ENCODE peak calls at places on chromosomes 2 and 18, in six cellular contexts. G is A549, W is left lung, U is mucosa of descending colon, O is heart right ventricle, J is adipocyte. P is an unnamed sample.

GRCh38 chr2:215275819-215276218 is 36.0 kb upstream of the ATIC start:
- DNase-seq in G (no peak), W (no peak), U (no peak), O (no peak), J (no peak), P (no peak)

GRCh38 chr18:23719634-23720201 is 30.5 kb downstream of the LAMA3 start:
- DNase-seq in G (peak; percentile 95), W (no peak), U (no peak), O (no peak), J (peak; percentile 86), P (peak; percentile 98)

GRCh38 chr18:13464432-13465125 is 246.0 kb downstream of the LDLRAD4 start:
- DNase-seq in G (no peak), W (peak; percentile 90), U (peak; percentile 50), O (peak; percentile 68), J (no peak), P (no peak)

GRCh38 chr2:217066510-217067270 is 206.8 kb upstream of the TNP1 start:
- DNase-seq in G (peak; percentile 62), W (peak; percentile 70), U (no peak), O (no peak), J (no peak), P (peak; percentile 45)

GRCh38 chr2:25238920-25239319 is 70.5 kb upstream of the POMC start:
- DNase-seq in G (no peak), W (no peak), U (no peak), O (no peak), J (no peak), P (no peak)

GRCh38 chr2:10412380-10412779 is 35.7 kb downstream of the ODC1 start:
- DNase-seq in G (peak; percentile 65), W (no peak), U (peak; percentile 65), O (no peak), J (no peak), P (peak; percentile 46)

GRCh38 chr2:149037851-149038250 is 648 bp upstream of the LYPD6B start:
- DNase-seq in G (no peak), W (no peak), U (no peak), O (no peak), J (no peak), P (no peak)

GRCh38 chr2:32464441-32464840 is 107.6 kb downstream of the BIRC6 start:
- DNase-seq in G (no peak), W (no peak), U (no peak), O (no peak), J (no peak), P (peak; percentile 48)

GRCh38 chr2:23510471-23510870 is 125.5 kb downstream of the KLHL29 start:
- DNase-seq in G (no peak), W (no peak), U (no peak), O (peak; percentile 33), J (no peak), P (no peak)

GRCh38 chr2:200585730-200586643 is at the start of gene AOX1:
- DNase-seq in G (no peak), W (peak; percentile 89), U (peak; percentile 60), O (no peak), J (peak; percentile 62), P (peak; percentile 47)

GRCh38 chr2:128622916-128623620 is 304.4 kb upstream of the HS6ST1 start:
- DNase-seq in G (no peak), W (no peak), U (no peak), O (no peak), J (peak; percentile 22), P (peak; percentile 60)

GRCh38 chr2:109345653-109346165 is 216.7 kb downstream of the SH3RF3 start:
- DNase-seq in G (no peak), W (no peak), U (no peak), O (no peak), J (no peak), P (no peak)

GRCh38 chr2:172087191-172087779 is 2.0 kb downstream of the DLX1 start:
- DNase-seq in G (no peak), W (no peak), U (peak; percentile 3), O (no peak), J (no peak), P (no peak)

GRCh38 chr2:237414056-237414661 is at the start of gene COL6A3:
- DNase-seq in G (no peak), W (no peak), U (peak; percentile 43), O (peak; percentile 77), J (peak; percentile 94), P (peak; percentile 98)

GRCh38 chr2:230654057-230654456 is 58.6 kb upstream of the CAB39 start:
- DNase-seq in G (no peak), W (no peak), U (no peak), O (no peak), J (no peak), P (no peak)
- H3K4me1 ChIP-seq in G (no peaks in the 10 kb centered on the region), W (peaks cover 11% of the 10 kb centered on the region), U (no peaks in the 10 kb centered on the region), O (no peaks in the 10 kb centered on the region), J (no peaks in the 10 kb centered on the region), P (no peaks in the 10 kb centered on the region)

DNA sequence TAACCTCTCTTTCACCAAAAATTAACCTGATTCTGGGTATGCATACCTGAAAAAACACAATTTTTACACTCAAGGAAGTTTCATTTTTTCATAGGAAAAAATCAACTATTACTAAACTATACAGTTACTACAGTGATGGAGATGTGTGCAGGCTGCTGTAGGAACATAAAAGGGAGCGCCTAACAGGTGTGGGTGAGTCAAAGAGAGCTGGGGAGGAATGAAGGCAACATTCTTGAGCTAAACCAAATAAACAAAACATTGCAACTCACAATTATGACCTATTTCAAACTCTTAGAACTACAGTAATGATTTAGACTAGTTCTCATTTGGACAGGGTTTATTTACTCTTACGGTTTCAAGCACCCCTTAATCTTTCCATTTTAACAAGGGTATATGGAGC is 13.4 kb upstream of the CLASP1 start:
- DNase-seq in G (no peak), W (no peak), U (no peak), O (no peak), J (no peak), P (no peak)
- H3K4me1 ChIP-seq in G (peaks cover 4% of the 10 kb centered on the region), W (no peaks in the 10 kb centered on the region), U (no peaks in the 10 kb centered on the region), O (no peaks in the 10 kb centered on the region), J (peaks cover 9% of the 10 kb centered on the region), P (no peaks in the 10 kb centered on the region)

GRCh38 chr2:113176696-113177355 is 3.1 kb downstream of the PSD4 start:
- DNase-seq in G (no peak), W (peak; percentile 27), U (no peak), O (no peak), J (no peak), P (no peak)
- H3K4me1 ChIP-seq in G (no peaks in the 10 kb centered on the region), W (peaks cover 64% of the 10 kb centered on the region), U (peaks cover 14% of the 10 kb centered on the region), O (no peaks in the 10 kb centered on the region), J (no peaks in the 10 kb centered on the region), P (no peaks in the 10 kb centered on the region)

DNA sequence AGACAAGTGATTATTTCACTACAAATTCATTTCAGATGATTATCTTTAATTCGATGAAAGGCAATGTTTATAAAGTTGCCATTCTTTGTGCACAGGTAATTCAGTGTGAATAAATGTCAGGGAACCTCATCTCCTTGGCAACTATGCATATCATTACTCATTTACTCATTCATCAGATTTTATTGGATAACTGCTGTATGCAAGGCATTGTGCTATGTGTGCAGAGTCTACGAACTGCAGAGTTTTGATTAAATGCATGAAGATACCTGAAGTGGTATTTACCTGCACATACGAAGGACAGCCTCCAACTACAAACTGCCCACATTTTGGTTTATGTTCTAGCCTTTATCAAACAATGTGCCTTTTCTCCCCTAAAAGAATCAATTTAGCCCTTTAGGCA is 3.5 kb downstream of the RND3 start:
- DNase-seq in G (no peak), W (no peak), U (no peak), O (no peak), J (no peak), P (no peak)
- H3K4me1 ChIP-seq in G (peaks cover 59% of the 10 kb centered on the region), W (no peaks in the 10 kb centered on the region), U (peaks cover 38% of the 10 kb centered on the region), O (peaks cover 30% of the 10 kb centered on the region), J (peaks cover 57% of the 10 kb centered on the region), P (peaks cover 7% of the 10 kb centered on the region)

GRCh38 chr18:67478249-67478648 is 38.3 kb downstream of the DSEL start:
- DNase-seq in G (no peak), W (no peak), U (no peak), O (no peak), J (no peak), P (peak; percentile 33)
- H3K4me1 ChIP-seq in G (no peaks in the 10 kb centered on the region), W (no peaks in the 10 kb centered on the region), U (no peaks in the 10 kb centered on the region), O (no peaks in the 10 kb centered on the region), J (peaks cover 16% of the 10 kb centered on the region), P (peaks cover 3% of the 10 kb centered on the region)